ENCODE peak calls at places on chromosome 14, in nine cellular contexts. S, R, E, H, V, B, Z, D and U are unnamed samples.

GRCh38 chr14:22556021-22556989 is 32.7 kb downstream of the DAD1 start:
- DNase-seq in S (peak; percentile 62), R (peak; percentile 96), E (peak; percentile 88), H (peak; percentile 97), V (peak; percentile 97), B (peak; percentile 81), Z (no peak), D (no peak), U (peak; percentile 87)

GRCh38 chr14:95741051-95741490 is 27.1 kb upstream of the TCL1A start:
- DNase-seq in S (no peak), R (no peak), E (no peak), H (no peak), V (peak; percentile 75), B (no peak), Z (no peak), D (no peak), U (no peak)

GRCh38 chr14:96246535-96246839 is 9.5 kb upstream of the BDKRB1 start:
- DNase-seq in S (no peak), R (no peak), E (no peak), H (no peak), V (peak; percentile 31), B (no peak), Z (no peak), D (peak; percentile 95), U (no peak)

GRCh38 chr14:69828372-69828771 is 31.3 kb upstream of the SLC10A1 start:
- DNase-seq in S (no peak), R (no peak), E (no peak), H (no peak), V (no peak), B (no peak), Z (no peak), D (no peak), U (no peak)

GRCh38 chr14:53495846-53496343 is 342.8 kb upstream of the DDHD1 start:
- DNase-seq in S (no peak), R (no peak), E (no peak), H (no peak), V (no peak), B (no peak), Z (no peak), D (no peak), U (no peak)

GRCh38 chr14:20642182-20642581 is 691 bp upstream of the OR6S1 start:
- DNase-seq in S (no peak), R (no peak), E (no peak), H (no peak), V (no peak), B (no peak), Z (no peak), D (no peak), U (no peak)

GRCh38 chr14:68685419-68686211 is 107.3 kb downstream of the ZFP36L1 start:
- DNase-seq in S (no peak), R (peak; percentile 92), E (peak; percentile 57), H (peak; percentile 83), V (peak; percentile 95), B (no peak), Z (no peak), D (no peak), U (peak; percentile 80)

GRCh38 chr14:32606297-32606696 is 277.2 kb downstream of the AKAP6 start:
- DNase-seq in S (no peak), R (no peak), E (no peak), H (no peak), V (peak; percentile 62), B (no peak), Z (no peak), D (no peak), U (no peak)

GRCh38 chr14:102451064-102451352 is 58.6 kb downstream of the ANKRD9 start:
- DNase-seq in S (no peak), R (no peak), E (no peak), H (no peak), V (no peak), B (no peak), Z (no peak), D (no peak), U (no peak)

GRCh38 chr14:75440733-75441474 is 13.1 kb downstream of the JDP2 start:
- DNase-seq in S (peak; percentile 62), R (no peak), E (no peak), H (no peak), V (no peak), B (peak; percentile 86), Z (no peak), D (peak; percentile 74), U (no peak)

GRCh38 chr14:75452324-75452723 is 24.5 kb downstream of the JDP2 start:
- DNase-seq in S (no peak), R (no peak), E (no peak), H (no peak), V (no peak), B (no peak), Z (no peak), D (no peak), U (no peak)

GRCh38 chr14:92586001-92586947 is 72.7 kb downstream of the RIN3 start:
- DNase-seq in S (no peak), R (peak; percentile 45), E (no peak), H (peak; percentile 46), V (peak; percentile 77), B (peak; percentile 92), Z (no peak), D (peak; percentile 100), U (no peak)

GRCh38 chr14:92586966-92587365 is 73.4 kb downstream of the RIN3 start:
- DNase-seq in S (no peak), R (no peak), E (no peak), H (no peak), V (no peak), B (peak; percentile 56), Z (no peak), D (no peak), U (no peak)

GRCh38 chr14:92591346-92591745 is 77.8 kb downstream of the RIN3 start:
- DNase-seq in S (no peak), R (no peak), E (no peak), H (no peak), V (no peak), B (no peak), Z (no peak), D (no peak), U (no peak)

GRCh38 chr14:92590941-92591340 is 77.4 kb downstream of the RIN3 start:
- DNase-seq in S (no peak), R (no peak), E (no peak), H (no peak), V (no peak), B (no peak), Z (no peak), D (no peak), U (no peak)

DNA sequence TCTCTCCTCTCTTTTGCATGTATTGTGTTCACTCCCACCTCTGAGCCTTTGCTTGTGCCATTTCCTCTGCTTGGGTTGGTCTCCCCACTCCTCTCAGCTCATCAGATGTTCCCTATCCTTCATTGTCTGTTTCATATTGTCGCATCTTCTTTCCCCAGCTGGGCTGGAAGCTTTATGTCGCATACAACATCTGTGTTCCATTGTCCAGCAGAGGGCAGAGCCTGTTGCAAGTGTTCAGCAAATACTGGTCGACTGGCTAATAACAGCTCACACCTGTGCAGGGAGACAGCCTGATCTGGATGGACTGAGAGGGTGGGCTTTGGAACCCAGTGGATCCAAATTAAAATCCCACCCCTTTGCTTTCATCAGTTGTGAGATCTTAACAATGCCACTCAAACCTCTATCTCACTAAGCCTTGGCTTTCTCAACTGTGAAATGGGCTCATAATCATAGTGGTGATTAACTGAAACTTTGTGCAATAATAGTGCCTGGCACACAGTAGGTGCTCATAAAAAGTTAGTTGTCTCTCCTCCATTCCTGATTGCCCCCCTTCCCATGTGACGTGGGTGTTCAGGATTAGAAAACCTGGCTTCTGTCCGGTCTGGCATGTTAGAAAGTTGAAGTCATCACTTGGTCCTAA is 75.8 kb downstream of the RIN3 start:
- DNase-seq in S (no peak), R (peak; percentile 29), E (no peak), H (no peak), V (peak; percentile 56), B (peak; percentile 62), Z (peak; percentile 45), D (no peak), U (no peak)
- TF ChIP-seq CTCF in S (peak; percentile 13), R (peak; percentile 53), E (peak; percentile 39), H (peak; percentile 69), V (peak; percentile 78), B (peak; percentile 13), Z (peak; percentile 52), D (peak; percentile 59), U (peak; percentile 71)

GRCh38 chr14:94599656-94600004 is 12.6 kb upstream of the SERPINA3 start:
- DNase-seq in S (no peak), R (no peak), E (no peak), H (no peak), V (no peak), B (no peak), Z (no peak), D (no peak), U (no peak)

GRCh38 chr14:94598506-94598815 is 13.7 kb upstream of the SERPINA3 start:
- DNase-seq in S (no peak), R (no peak), E (no peak), H (no peak), V (no peak), B (no peak), Z (no peak), D (no peak), U (no peak)

GRCh38 chr14:94597788-94598187 is 14.4 kb upstream of the SERPINA3 start:
- DNase-seq in S (no peak), R (no peak), E (no peak), H (no peak), V (no peak), B (no peak), Z (no peak), D (no peak), U (no peak)

GRCh38 chr14:94600148-94600545 is 12.0 kb upstream of the SERPINA3 start:
- DNase-seq in S (no peak), R (no peak), E (no peak), H (no peak), V (no peak), B (no peak), Z (no peak), D (no peak), U (no peak)

GRCh38 chr14:94598816-94599655 is 13.2 kb upstream of the SERPINA3 start:
- DNase-seq in S (peak; percentile 62), R (no peak), E (peak; percentile 76), H (no peak), V (peak; percentile 87), B (peak; percentile 87), Z (peak; percentile 21), D (peak; percentile 86), U (no peak)
- TF ChIP-seq CTCF in S (no peak), R (no peak), E (no peak), H (no peak), V (peak; percentile 28), B (no peak), Z (no peak), D (no peak), U (no peak)

GRCh38 chr14:59004012-59004411 is 184.5 kb upstream of the DAAM1 start:
- DNase-seq in S (no peak), R (no peak), E (no peak), H (no peak), V (peak; percentile 30), B (no peak), Z (peak; percentile 12), D (no peak), U (no peak)
- TF ChIP-seq CTCF in S (no peak), R (no peak), E (no peak), H (peak; percentile 5), V (peak; percentile 51), B (no peak), Z (no peak), D (peak; percentile 69), U (no peak)

DNA sequence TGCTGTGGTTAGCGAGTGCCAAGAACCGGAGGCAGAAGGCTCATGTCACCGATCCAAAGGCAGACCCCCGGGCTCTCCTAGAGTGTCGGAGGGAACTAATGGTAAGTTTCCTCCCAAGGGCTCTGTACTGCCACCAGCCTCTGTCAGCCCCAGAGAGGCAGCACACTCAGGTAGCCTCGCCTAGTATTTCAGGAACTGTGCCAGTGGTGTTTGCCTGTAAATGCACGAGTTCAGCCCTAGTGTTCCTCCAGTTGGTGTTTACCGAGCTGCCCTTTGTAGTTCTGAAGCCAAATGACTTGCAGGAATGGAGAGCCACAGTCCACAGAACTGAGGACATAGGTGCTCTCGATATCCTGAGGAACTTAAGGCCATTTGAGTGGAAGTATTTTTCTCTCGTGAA is 72.6 kb downstream of the ESR2 start:
- DNase-seq in S (no peak), R (no peak), E (no peak), H (no peak), V (no peak), B (peak; percentile 39), Z (no peak), D (no peak), U (no peak)
- TF ChIP-seq CTCF in S (no peak), R (no peak), E (no peak), H (no peak), V (no peak), B (no peak), Z (no peak), D (no peak), U (no peak)